ENCODE peak calls at places on chromosomes 2 and 18, in ten cellular contexts. J is CD4-positive, alpha-beta memory T cell; U is Kasumi-1; C is frontal cortex; O is activated T-cell treated with anti-CD3 and anti-CD28 coated beads, Interleukin-2, amount 50 U/mL, for 72 hours; R is lower lobe of right lung; X is fibroblast of mammary gland; S is CD4-positive, alpha-beta T cell; A is fibroblast of lung; K is left ventricle myocardium superior. B is an unnamed sample.

GRCh38 chr2:216283038-216283900 is 89.0 kb downstream of the MARCHF4 start:
- DNase-seq in X (peak; percentile 9), K (no peak), O (peak; percentile 54), J (no peak), U (no peak), S (no peak), A (no peak), R (no peak), C (no peak), B (no peak)

GRCh38 chr2:241803387-241804325 is 5.3 kb upstream of the NEU4 start:
- DNase-seq in A (peak; percentile 32), S (no peak), U (peak; percentile 0), O (peak; percentile 43), C (peak; percentile 73), X (peak; percentile 22), R (peak; percentile 49), J (peak; percentile 41), K (peak; percentile 75), B (peak; percentile 25)

GRCh38 chr2:107809835-107810234 is 16.9 kb upstream of the RGPD4 start:
- DNase-seq in X (no peak), S (no peak), O (no peak), R (no peak), U (no peak), A (no peak), K (no peak), C (no peak), J (no peak), B (no peak)

GRCh38 chr2:45888641-45889040 is 237.2 kb downstream of the PRKCE start:
- DNase-seq in R (no peak), X (no peak), U (no peak), O (no peak), C (no peak), A (no peak), J (no peak), K (no peak), S (no peak), B (no peak)

GRCh38 chr2:235746257-235746934 is 252.6 kb downstream of the AGAP1 start:
- DNase-seq in C (peak; percentile 81), J (peak; percentile 49), O (peak; percentile 43), U (peak; percentile 59), X (peak; percentile 88), R (no peak), S (peak; percentile 25), A (peak; percentile 91), K (peak; percentile 48), B (peak; percentile 87)

GRCh38 chr2:20674974-20675679 is 8.2 kb downstream of the GDF7 start:
- DNase-seq in O (no peak), X (peak; percentile 85), S (no peak), C (no peak), A (peak; percentile 81), U (no peak), R (no peak), J (no peak), K (peak; percentile 61), B (peak; percentile 67)

GRCh38 chr2:159155315-159155714 is 131.2 kb downstream of the WDSUB1 start:
- DNase-seq in A (no peak), K (no peak), U (no peak), R (peak; percentile 81), C (no peak), S (no peak), X (no peak), J (no peak), O (no peak), B (no peak)

GRCh38 chr18:76232813-76233212 is 262.2 kb downstream of the ZNF516 start:
- DNase-seq in K (no peak), X (no peak), C (no peak), O (no peak), R (no peak), U (no peak), A (no peak), J (no peak), S (no peak), B (no peak)

GRCh38 chr2:133530645-133531044 is 37.6 kb downstream of the NCKAP5 start:
- DNase-seq in K (no peak), S (no peak), A (no peak), X (no peak), U (no peak), J (no peak), R (no peak), C (no peak), O (no peak), B (no peak)

GRCh38 chr2:225097035-225097434 is 54.8 kb upstream of the DOCK10 start:
- DNase-seq in S (no peak), A (peak; percentile 77), X (peak; percentile 73), O (no peak), J (no peak), C (no peak), K (no peak), R (no peak), U (no peak), B (peak; percentile 63)

GRCh38 chr2:239326831-239327535 is 73.8 kb downstream of the HDAC4 start:
- DNase-seq in R (no peak), A (peak; percentile 45), U (peak; percentile 48), X (peak; percentile 33), O (peak; percentile 89), S (peak; percentile 68), C (no peak), K (no peak), J (peak; percentile 76), B (no peak)

GRCh38 chr2:39483530-39483929 is 46.4 kb upstream of the MAP4K3 start:
- DNase-seq in A (no peak), J (no peak), X (no peak), O (no peak), S (no peak), U (peak; percentile 35), K (no peak), R (no peak), C (no peak), B (no peak)

GRCh38 chr2:163736433-163737168 is 793 bp upstream of the FIGN start:
- DNase-seq in X (peak; percentile 19), R (peak; percentile 52), J (no peak), O (no peak), K (peak; percentile 73), C (peak; percentile 41), A (peak; percentile 25), S (no peak), U (no peak), B (no peak)

GRCh38 chr2:18987592-18988073 is 370.8 kb downstream of the OSR1 start:
- DNase-seq in C (peak; percentile 7), R (peak; percentile 42), A (peak; percentile 93), K (peak; percentile 69), S (no peak), U (no peak), J (no peak), X (peak; percentile 95), O (no peak), B (peak; percentile 93)

GRCh38 chr2:8324164-8324848 is 357.6 kb upstream of the ID2 start:
- DNase-seq in R (no peak), X (no peak), O (peak; percentile 25), C (no peak), U (no peak), J (no peak), K (no peak), S (no peak), A (peak; percentile 53), B (no peak)

GRCh38 chr2:46801731-46802664 is 113.6 kb downstream of the MCFD2 start:
- DNase-seq in X (peak; percentile 72), U (no peak), O (no peak), K (no peak), A (no peak), S (no peak), R (no peak), C (no peak), J (no peak), B (peak; percentile 66)

GRCh38 chr2:227861011-227861410 is 10.4 kb upstream of the DAW1 start:
- DNase-seq in U (no peak), R (no peak), K (no peak), S (no peak), X (no peak), C (no peak), J (no peak), A (no peak), O (no peak), B (no peak)

GRCh38 chr2:168685619-168686453 is 116.6 kb upstream of the NOSTRIN start:
- DNase-seq in J (no peak), S (no peak), R (no peak), X (no peak), U (peak; percentile 90), A (peak; percentile 13), O (no peak), C (no peak), K (no peak), B (no peak)

GRCh38 chr2:125679903-125680302 is 976.1 kb upstream of the GYPC start:
- DNase-seq in K (no peak), X (no peak), O (no peak), C (no peak), A (no peak), S (no peak), R (no peak), J (no peak), U (no peak), B (no peak)

GRCh38 chr2:145095641-145096435 is 575.9 kb upstream of the ZEB2 start:
- DNase-seq in O (no peak), U (peak; percentile 21), R (no peak), J (no peak), X (peak; percentile 94), S (no peak), C (no peak), A (peak; percentile 66), K (no peak), B (peak; percentile 89)

GRCh38 chr18:21064347-21064746 is 47.3 kb downstream of the ROCK1 start:
- DNase-seq in U (no peak), S (no peak), J (no peak), O (no peak), X (no peak), A (no peak), C (no peak), K (no peak), R (no peak), B (peak; percentile 77)

GRCh38 chr2:118710481-118710880 is 137.0 kb downstream of the EN1 start:
- DNase-seq in X (no peak), S (no peak), O (no peak), U (no peak), C (no peak), J (no peak), K (no peak), R (no peak), A (no peak), B (no peak)

GRCh38 chr2:16248571-16249105 is 308.3 kb downstream of the MYCN start:
- DNase-seq in O (no peak), X (no peak), C (no peak), K (no peak), J (no peak), S (no peak), A (no peak), U (no peak), R (no peak), B (no peak)

GRCh38 chr2:217958206-217958888 is 44.4 kb downstream of the TNS1 start:
- DNase-seq in U (no peak), X (no peak), R (peak; percentile 28), J (no peak), C (no peak), O (no peak), S (no peak), A (no peak), K (no peak), B (no peak)

B was measured in AG10803.